ENCODE peak calls at places on chromosomes 2 and 18, in seven cellular contexts. V, R, G, K, B, J and D are unnamed samples.

GRCh38 chr18:26301681-26302080 is 75.4 kb downstream of the TAF4B start:
- DNase-seq in B (no peak), J (no peak), K (no peak), R (no peak), V (no peak), G (no peak), D (no peak)

GRCh38 chr18:10131783-10132381 is 218.1 kb downstream of the VAPA start:
- DNase-seq in K (no peak), R (no peak), V (no peak), B (no peak), G (peak; percentile 69), J (no peak), D (peak; percentile 88)

GRCh38 chr2:97936199-97936598 is 59.5 kb downstream of the TMEM131 start:
- DNase-seq in R (no peak), B (peak; percentile 70), G (no peak), J (no peak), V (no peak), K (no peak), D (peak; percentile 60)

GRCh38 chr2:17538022-17538843 is 2.3 kb upstream of the VSNL1 start:
- DNase-seq in B (peak; percentile 30), J (no peak), G (peak; percentile 33), K (no peak), R (no peak), V (no peak), D (peak; percentile 38)

GRCh38 chr2:96815326-96816126 is 542 bp upstream of the CNNM3 start:
- DNase-seq in R (no peak), V (no peak), K (no peak), B (peak; percentile 38), J (no peak), G (peak; percentile 69), D (peak; percentile 77)

GRCh38 chr18:72013512-72013911 is 530.6 kb downstream of the CBLN2 start:
- DNase-seq in J (no peak), G (no peak), R (no peak), V (no peak), K (no peak), B (no peak), D (no peak)

GRCh38 chr2:238376884-238377391 is 49.8 kb upstream of the ASB1 start:
- DNase-seq in J (no peak), G (no peak), B (no peak), K (no peak), V (no peak), R (no peak), D (no peak)

GRCh38 chr2:112629823-112630222 is 15.9 kb upstream of the SLC20A1 start:
- DNase-seq in K (no peak), R (no peak), J (no peak), B (no peak), V (no peak), G (no peak), D (no peak)

GRCh38 chr18:72692086-72692485 is 147.9 kb upstream of the CBLN2 start:
- DNase-seq in K (no peak), R (no peak), V (no peak), G (peak; percentile 39), B (no peak), J (no peak), D (peak; percentile 68)

GRCh38 chr18:3526421-3527354 is 76.7 kb downstream of the TGIF1 start:
- DNase-seq in R (no peak), G (peak; percentile 29), V (no peak), K (no peak), B (peak; percentile 62), J (no peak), D (peak; percentile 27)

GRCh38 chr2:204497855-204498254 is 47.4 kb upstream of the PARD3B start:
- DNase-seq in G (no peak), R (no peak), V (no peak), B (no peak), J (no peak), K (no peak), D (no peak)

GRCh38 chr2:43993437-43993836 is 2.4 kb downstream of the LRPPRC start:
- DNase-seq in K (no peak), V (no peak), G (no peak), B (no peak), J (no peak), R (no peak), D (no peak)

GRCh38 chr2:112627060-112628040 is 18.4 kb upstream of the SLC20A1 start:
- DNase-seq in J (peak; percentile 92), G (no peak), B (no peak), V (peak; percentile 45), R (no peak), K (no peak), D (no peak)

GRCh38 chr2:160210599-160211138 is 10.6 kb upstream of the ITGB6 start:
- DNase-seq in G (peak; percentile 52), V (peak; percentile 38), J (no peak), R (peak; percentile 46), K (peak; percentile 81), B (peak; percentile 78), D (peak; percentile 77)

GRCh38 chr2:46361920-46362666 is 64.9 kb downstream of the EPAS1 start:
- DNase-seq in J (no peak), V (no peak), B (no peak), R (no peak), K (no peak), G (no peak), D (no peak)

GRCh38 chr2:45068643-45069140 is 59.4 kb upstream of the SIX2 start:
- DNase-seq in J (no peak), K (no peak), B (no peak), R (no peak), G (no peak), V (no peak), D (no peak)

GRCh38 chr2:20516291-20516645 is 69.4 kb downstream of the RHOB start:
- DNase-seq in G (no peak), K (no peak), R (no peak), V (no peak), B (no peak), J (no peak), D (no peak)

GRCh38 chr18:2994603-2995432 is 18.1 kb downstream of the LPIN2 start:
- DNase-seq in V (no peak), G (no peak), K (peak; percentile 86), R (peak; percentile 47), B (no peak), J (no peak), D (peak; percentile 47)

GRCh38 chr2:191617589-191617988 is 60.3 kb upstream of the NABP1 start:
- DNase-seq in B (no peak), K (no peak), J (no peak), V (no peak), R (peak; percentile 13), G (no peak), D (no peak)

GRCh38 chr2:217316743-217317142 is 456.9 kb upstream of the TNP1 start:
- DNase-seq in G (no peak), R (no peak), V (no peak), B (no peak), J (no peak), K (no peak), D (no peak)

GRCh38 chr2:237157551-237158102 is 71.9 kb downstream of the COPS8 start:
- DNase-seq in J (no peak), V (no peak), K (no peak), B (no peak), R (no peak), G (no peak), D (no peak)

GRCh38 chr2:237158194-237158593 is 72.5 kb downstream of the COPS8 start:
- DNase-seq in B (no peak), G (no peak), V (no peak), J (no peak), R (no peak), K (no peak), D (no peak)

GRCh38 chr2:237161239-237161638 is 75.5 kb downstream of the COPS8 start:
- DNase-seq in B (no peak), R (no peak), J (no peak), G (no peak), K (no peak), V (peak; percentile 64), D (no peak)

GRCh38 chr2:237160271-237160934 is 74.7 kb downstream of the COPS8 start:
- DNase-seq in B (no peak), K (peak; percentile 71), V (no peak), G (no peak), R (no peak), J (no peak), D (no peak)

DNA sequence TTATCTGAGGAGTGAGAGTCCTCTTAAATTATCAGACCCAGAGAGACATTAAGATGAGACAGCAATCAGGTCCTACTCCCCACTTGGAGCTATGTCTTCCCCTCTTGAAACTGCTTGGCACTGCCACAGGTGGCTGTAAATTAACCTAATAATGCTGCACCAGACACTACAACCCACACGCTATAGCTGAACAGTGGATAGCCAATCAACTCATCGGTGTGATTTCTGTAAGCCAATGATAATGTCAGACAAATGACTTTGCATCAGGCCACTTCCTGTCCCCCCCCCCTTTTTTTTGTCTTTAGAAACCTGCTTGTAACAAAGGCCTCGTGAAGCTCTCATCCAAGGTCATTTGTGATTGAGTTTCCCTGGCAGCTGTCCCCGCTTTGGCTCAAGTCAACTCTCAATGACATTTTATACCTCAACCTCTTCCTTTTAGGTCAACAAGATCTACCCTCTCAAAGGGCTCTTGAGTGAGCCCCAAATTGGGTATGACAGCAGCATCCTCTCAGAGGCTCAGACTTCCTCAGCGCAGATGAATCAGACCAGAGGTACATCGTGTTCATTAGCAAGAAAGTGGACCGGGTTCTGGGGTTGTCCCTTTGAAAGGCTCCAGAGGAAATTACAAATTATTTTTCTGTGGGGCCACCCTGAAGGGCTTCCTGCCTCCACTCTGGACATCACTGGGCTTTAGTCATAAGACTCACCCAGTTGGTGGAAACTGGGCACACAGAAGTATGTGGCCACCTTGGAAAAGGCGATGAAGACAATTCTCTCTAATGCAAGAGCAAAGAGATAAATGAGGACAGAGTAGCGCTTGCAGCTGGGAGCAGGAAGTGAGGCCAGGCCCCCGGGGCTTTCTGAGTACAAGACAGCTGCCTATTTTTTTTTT is 73.6 kb downstream of the COPS8 start:
- DNase-seq in G (no peak), K (no peak), B (no peak), R (no peak), J (no peak), V (peak; percentile 58), D (no peak)
- H3K4me3 ChIP-seq in G (no peak overlapping the region), K (no peak overlapping the region), B (no peak overlapping the region), R (no peak overlapping the region), J (no peak overlapping the region), V (no peak overlapping the region), D (no peak overlapping the region)

GRCh38 chr2:32532961-32533360 is 94.9 kb upstream of the TTC27 start:
- DNase-seq in V (no peak), B (no peak), G (no peak), K (no peak), J (no peak), R (no peak), D (no peak)
- H3K36me3 ChIP-seq in V (peaks cover 36% of the 10 kb centered on the region), B (peaks cover 18% of the 10 kb centered on the region), G (peaks cover 51% of the 10 kb centered on the region), K (peaks cover 1% of the 10 kb centered on the region), J (no peaks in the 10 kb centered on the region), R (peaks cover 23% of the 10 kb centered on the region), D (peaks cover 3% of the 10 kb centered on the region)

DNA sequence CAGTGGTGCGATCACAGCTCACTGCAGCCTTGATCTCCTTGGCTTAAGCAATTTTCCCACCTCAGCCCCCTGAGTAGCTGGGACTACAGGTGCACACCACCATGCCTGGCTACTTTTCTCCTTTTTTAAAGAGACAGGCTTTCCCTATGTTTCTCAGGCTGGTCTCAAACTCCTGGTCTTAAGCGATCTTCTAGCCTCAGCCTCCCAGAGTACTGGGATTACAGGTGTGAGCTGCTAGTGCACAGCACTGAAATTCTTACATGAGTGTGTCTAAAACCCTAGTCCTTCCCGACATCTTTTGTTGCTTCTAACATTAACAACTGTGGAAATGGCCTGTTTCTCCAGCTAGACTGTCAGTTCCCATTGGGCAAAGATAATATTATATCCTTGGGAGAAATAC is 2.9 kb downstream of the UGP2 start:
- DNase-seq in R (no peak), V (no peak), K (no peak), G (no peak), B (no peak), J (no peak), D (no peak)
- H3K4me3 ChIP-seq in R (no peak overlapping the region), V (peak overlapping the region; percentile 85), K (no peak overlapping the region), G (peak overlapping the region; percentile 96), B (no peak overlapping the region), J (no peak overlapping the region), D (peak overlapping the region; percentile 88)

GRCh38 chr2:135756692-135757091 is 15.0 kb downstream of the UBXN4 start:
- DNase-seq in K (no peak), J (no peak), R (no peak), B (no peak), V (no peak), G (no peak), D (no peak)
- H3K36me3 ChIP-seq in K (peaks cover 6% of the 10 kb centered on the region), J (no peaks in the 10 kb centered on the region), R (peaks cover 30% of the 10 kb centered on the region), B (peaks cover 92% of the 10 kb centered on the region), V (peaks cover 93% of the 10 kb centered on the region), G (peaks cover 64% of the 10 kb centered on the region), D (peaks cover 24% of the 10 kb centered on the region)